ENCODE peak calls at places on chromosomes 3 and 15, in six cellular contexts. One of them, this sample, is unnamed.

GRCh38 chr3:145017959-145018358 is 1046.3 kb downstream of the DIPK2A start:
- DNase-seq in aorta: no peak
- DNase-seq in transverse colon: no peak
- DNase-seq in CD8-positive, alpha-beta memory T cell: no peak
- DNase-seq in CD4-positive, alpha-beta memory T cell: no peak
- DNase-seq in breast epithelium: peak; percentile 70
- DNase-seq in this sample: no peak

GRCh38 chr15:54719325-54719724 is 477.4 kb downstream of the RSL24D1 start:
- DNase-seq in CD8-positive, alpha-beta memory T cell: no peak
- DNase-seq in aorta: no peak
- DNase-seq in transverse colon: no peak
- DNase-seq in breast epithelium: no peak
- DNase-seq in CD4-positive, alpha-beta memory T cell: no peak
- DNase-seq in this sample: no peak

GRCh38 chr3:115469649-115470048 is 153.7 kb upstream of the GAP43 start:
- DNase-seq in aorta: no peak
- DNase-seq in breast epithelium: no peak
- DNase-seq in CD4-positive, alpha-beta memory T cell: no peak
- DNase-seq in transverse colon: no peak
- DNase-seq in CD8-positive, alpha-beta memory T cell: no peak
- DNase-seq in this sample: no peak

GRCh38 chr15:83300826-83301225 is 16.4 kb upstream of the BNC1 start:
- DNase-seq in CD8-positive, alpha-beta memory T cell: no peak
- DNase-seq in breast epithelium: no peak
- DNase-seq in transverse colon: no peak
- DNase-seq in CD4-positive, alpha-beta memory T cell: no peak
- DNase-seq in aorta: no peak
- DNase-seq in this sample: no peak

GRCh38 chr3:124620600-124621063 is 109.6 kb upstream of the UMPS start:
- DNase-seq in breast epithelium: no peak
- DNase-seq in aorta: no peak
- DNase-seq in transverse colon: peak; percentile 75
- DNase-seq in CD8-positive, alpha-beta memory T cell: no peak
- DNase-seq in CD4-positive, alpha-beta memory T cell: peak; percentile 9
- DNase-seq in this sample: peak; percentile 52

GRCh38 chr3:157876556-157876955 is 229.7 kb downstream of the SHOX2 start:
- DNase-seq in breast epithelium: no peak
- DNase-seq in CD4-positive, alpha-beta memory T cell: no peak
- DNase-seq in transverse colon: no peak
- DNase-seq in CD8-positive, alpha-beta memory T cell: no peak
- DNase-seq in aorta: no peak
- DNase-seq in this sample: no peak

GRCh38 chr3:123920868-123921267 is 36.7 kb upstream of the MYLK start:
- DNase-seq in aorta: no peak
- DNase-seq in transverse colon: no peak
- DNase-seq in breast epithelium: no peak
- DNase-seq in CD4-positive, alpha-beta memory T cell: no peak
- DNase-seq in CD8-positive, alpha-beta memory T cell: no peak
- DNase-seq in this sample: no peak

GRCh38 chr3:111331912-111332311 is 210.1 kb upstream of the CD96 start:
- DNase-seq in breast epithelium: no peak
- DNase-seq in aorta: no peak
- DNase-seq in CD4-positive, alpha-beta memory T cell: no peak
- DNase-seq in transverse colon: no peak
- DNase-seq in CD8-positive, alpha-beta memory T cell: no peak
- DNase-seq in this sample: no peak

GRCh38 chr3:182412066-182412465 is 381.2 kb upstream of the ATP11B start:
- DNase-seq in CD8-positive, alpha-beta memory T cell: no peak
- DNase-seq in CD4-positive, alpha-beta memory T cell: no peak
- DNase-seq in breast epithelium: no peak
- DNase-seq in aorta: no peak
- DNase-seq in transverse colon: no peak
- DNase-seq in this sample: no peak

GRCh38 chr3:196726788-196727675 is 12.6 kb upstream of the PAK2 start:
- DNase-seq in aorta: no peak
- DNase-seq in CD4-positive, alpha-beta memory T cell: peak; percentile 16
- DNase-seq in CD8-positive, alpha-beta memory T cell: no peak
- DNase-seq in transverse colon: no peak
- DNase-seq in breast epithelium: no peak
- DNase-seq in this sample: no peak

GRCh38 chr3:176953106-176954080 is 243.9 kb downstream of the TBL1XR1 start:
- DNase-seq in CD4-positive, alpha-beta memory T cell: no peak
- DNase-seq in transverse colon: peak; percentile 75
- DNase-seq in aorta: no peak
- DNase-seq in CD8-positive, alpha-beta memory T cell: no peak
- DNase-seq in breast epithelium: peak; percentile 27
- DNase-seq in this sample: no peak

GRCh38 chr3:107962946-107963345 is 127.9 kb downstream of the CD47 start:
- DNase-seq in CD4-positive, alpha-beta memory T cell: no peak
- DNase-seq in breast epithelium: no peak
- DNase-seq in CD8-positive, alpha-beta memory T cell: no peak
- DNase-seq in transverse colon: no peak
- DNase-seq in aorta: no peak
- DNase-seq in this sample: no peak

GRCh38 chr3:112718516-112718915 is 77.6 kb upstream of the CCDC80 start:
- DNase-seq in transverse colon: no peak
- DNase-seq in CD4-positive, alpha-beta memory T cell: no peak
- DNase-seq in CD8-positive, alpha-beta memory T cell: no peak
- DNase-seq in breast epithelium: no peak
- DNase-seq in aorta: no peak
- DNase-seq in this sample: no peak

GRCh38 chr3:37074178-37074577 is 80.9 kb downstream of the MLH1 start:
- DNase-seq in breast epithelium: no peak
- DNase-seq in transverse colon: no peak
- DNase-seq in aorta: no peak
- DNase-seq in CD8-positive, alpha-beta memory T cell: no peak
- DNase-seq in CD4-positive, alpha-beta memory T cell: no peak
- DNase-seq in this sample: no peak

GRCh38 chr3:8336456-8336855 is 165.2 kb upstream of the LMCD1 start:
- DNase-seq in aorta: no peak
- DNase-seq in transverse colon: no peak
- DNase-seq in CD8-positive, alpha-beta memory T cell: no peak
- DNase-seq in CD4-positive, alpha-beta memory T cell: no peak
- DNase-seq in breast epithelium: no peak
- DNase-seq in this sample: no peak

GRCh38 chr3:148643389-148643840 is 54.3 kb upstream of the AGTR1 start:
- DNase-seq in breast epithelium: no peak
- DNase-seq in transverse colon: no peak
- DNase-seq in CD4-positive, alpha-beta memory T cell: no peak
- DNase-seq in aorta: no peak
- DNase-seq in CD8-positive, alpha-beta memory T cell: no peak
- DNase-seq in this sample: no peak

GRCh38 chr3:15206662-15207576 is 873 bp downstream of the CAPN7 start:
- DNase-seq in CD8-positive, alpha-beta memory T cell: no peak
- DNase-seq in CD4-positive, alpha-beta memory T cell: peak; percentile 40
- DNase-seq in aorta: no peak
- DNase-seq in transverse colon: peak; percentile 36
- DNase-seq in breast epithelium: peak; percentile 26
- DNase-seq in this sample: no peak

GRCh38 chr15:40088929-40089755 is 19.5 kb downstream of the BMF start:
- DNase-seq in CD8-positive, alpha-beta memory T cell: no peak
- DNase-seq in transverse colon: no peak
- DNase-seq in CD4-positive, alpha-beta memory T cell: no peak
- DNase-seq in breast epithelium: no peak
- DNase-seq in aorta: no peak
- DNase-seq in this sample: no peak

GRCh38 chr15:98727115-98728040 is 79.0 kb downstream of the IGF1R start:
- DNase-seq in CD8-positive, alpha-beta memory T cell: no peak
- DNase-seq in aorta: peak; percentile 97
- DNase-seq in CD4-positive, alpha-beta memory T cell: no peak
- DNase-seq in breast epithelium: peak; percentile 93
- DNase-seq in transverse colon: peak; percentile 89
- DNase-seq in this sample: peak; percentile 95

GRCh38 chr15:87268675-87269074 is 987.9 kb downstream of the NTRK3 start:
- DNase-seq in transverse colon: no peak
- DNase-seq in CD8-positive, alpha-beta memory T cell: no peak
- DNase-seq in aorta: no peak
- DNase-seq in breast epithelium: no peak
- DNase-seq in CD4-positive, alpha-beta memory T cell: no peak
- DNase-seq in this sample: no peak

GRCh38 chr3:59772416-59773408 is 722.9 kb upstream of the CFAP20DC start:
- DNase-seq in CD8-positive, alpha-beta memory T cell: peak; percentile 31
- DNase-seq in transverse colon: peak; percentile 23
- DNase-seq in aorta: no peak
- DNase-seq in CD4-positive, alpha-beta memory T cell: peak; percentile 64
- DNase-seq in breast epithelium: no peak
- DNase-seq in this sample: no peak

GRCh38 chr3:11995061-11995460 is 9.1 kb upstream of the SYN2 start:
- DNase-seq in CD4-positive, alpha-beta memory T cell: no peak
- DNase-seq in breast epithelium: no peak
- DNase-seq in aorta: no peak
- DNase-seq in transverse colon: no peak
- DNase-seq in CD8-positive, alpha-beta memory T cell: no peak
- DNase-seq in this sample: no peak

GRCh38 chr3:132406587-132406986 is 10.7 kb upstream of the DNAJC13 start:
- DNase-seq in transverse colon: no peak
- DNase-seq in aorta: no peak
- DNase-seq in CD8-positive, alpha-beta memory T cell: no peak
- DNase-seq in CD4-positive, alpha-beta memory T cell: no peak
- DNase-seq in breast epithelium: no peak
- DNase-seq in this sample: no peak

GRCh38 chr3:132404276-132404675 is 13.0 kb upstream of the DNAJC13 start:
- DNase-seq in CD8-positive, alpha-beta memory T cell: no peak
- DNase-seq in breast epithelium: no peak
- DNase-seq in transverse colon: no peak
- DNase-seq in aorta: no peak
- DNase-seq in CD4-positive, alpha-beta memory T cell: no peak
- DNase-seq in this sample: no peak

GRCh38 chr3:132407025-132407424 is 10.3 kb upstream of the DNAJC13 start:
- DNase-seq in transverse colon: no peak
- DNase-seq in breast epithelium: no peak
- DNase-seq in aorta: no peak
- DNase-seq in CD4-positive, alpha-beta memory T cell: no peak
- DNase-seq in CD8-positive, alpha-beta memory T cell: no peak
- DNase-seq in this sample: no peak

GRCh38 chr3:132405609-132406299 is 11.5 kb upstream of the DNAJC13 start:
- DNase-seq in CD4-positive, alpha-beta memory T cell: no peak
- DNase-seq in CD8-positive, alpha-beta memory T cell: no peak
- DNase-seq in transverse colon: no peak
- DNase-seq in breast epithelium: no peak
- DNase-seq in aorta: no peak
- DNase-seq in this sample: no peak

DNA sequence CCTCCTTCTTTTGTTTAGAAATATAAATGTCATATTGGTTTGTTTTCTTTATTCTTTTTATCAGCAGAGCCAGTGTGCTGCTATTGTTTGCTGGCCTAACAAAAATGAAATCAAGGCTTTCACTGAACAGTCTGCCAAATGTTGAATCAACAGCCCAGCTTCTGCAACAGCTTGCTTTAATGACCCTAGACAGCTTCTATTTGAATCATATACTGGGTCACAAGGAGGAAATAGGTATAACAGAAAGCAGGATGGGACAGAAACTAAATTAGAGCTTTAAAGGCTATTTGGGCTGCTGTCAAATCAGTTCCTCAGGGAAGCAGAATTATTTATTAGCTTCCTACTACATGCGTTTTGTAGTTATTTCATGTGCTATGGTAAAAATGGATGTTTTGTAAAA is 12.1 kb upstream of the DNAJC13 start:
- DNase-seq in breast epithelium: no peak
- DNase-seq in CD8-positive, alpha-beta memory T cell: no peak
- DNase-seq in transverse colon: no peak
- DNase-seq in aorta: no peak
- DNase-seq in CD4-positive, alpha-beta memory T cell: no peak
- DNase-seq in this sample: no peak
- H3K4me3 ChIP-seq in breast epithelium: no peak overlapping the region
- H3K4me3 ChIP-seq in CD8-positive, alpha-beta memory T cell: no peak overlapping the region
- H3K4me3 ChIP-seq in transverse colon: no peak overlapping the region
- H3K4me3 ChIP-seq in aorta: no peak overlapping the region
- H3K4me3 ChIP-seq in CD4-positive, alpha-beta memory T cell: no peak overlapping the region
- H3K4me3 ChIP-seq in this sample: no peak overlapping the region

GRCh38 chr3:46205286-46205960 is 2.7 kb downstream of the CCR1 start:
- DNase-seq in CD4-positive, alpha-beta memory T cell: no peak
- DNase-seq in transverse colon: no peak
- DNase-seq in aorta: no peak
- DNase-seq in breast epithelium: no peak
- DNase-seq in CD8-positive, alpha-beta memory T cell: no peak
- DNase-seq in this sample: no peak
- H3K4me3 ChIP-seq in CD4-positive, alpha-beta memory T cell: no peak overlapping the region
- H3K4me3 ChIP-seq in transverse colon: no peak overlapping the region
- H3K4me3 ChIP-seq in aorta: no peak overlapping the region
- H3K4me3 ChIP-seq in breast epithelium: no peak overlapping the region
- H3K4me3 ChIP-seq in CD8-positive, alpha-beta memory T cell: no peak overlapping the region
- H3K4me3 ChIP-seq in this sample: no peak overlapping the region

DNA sequence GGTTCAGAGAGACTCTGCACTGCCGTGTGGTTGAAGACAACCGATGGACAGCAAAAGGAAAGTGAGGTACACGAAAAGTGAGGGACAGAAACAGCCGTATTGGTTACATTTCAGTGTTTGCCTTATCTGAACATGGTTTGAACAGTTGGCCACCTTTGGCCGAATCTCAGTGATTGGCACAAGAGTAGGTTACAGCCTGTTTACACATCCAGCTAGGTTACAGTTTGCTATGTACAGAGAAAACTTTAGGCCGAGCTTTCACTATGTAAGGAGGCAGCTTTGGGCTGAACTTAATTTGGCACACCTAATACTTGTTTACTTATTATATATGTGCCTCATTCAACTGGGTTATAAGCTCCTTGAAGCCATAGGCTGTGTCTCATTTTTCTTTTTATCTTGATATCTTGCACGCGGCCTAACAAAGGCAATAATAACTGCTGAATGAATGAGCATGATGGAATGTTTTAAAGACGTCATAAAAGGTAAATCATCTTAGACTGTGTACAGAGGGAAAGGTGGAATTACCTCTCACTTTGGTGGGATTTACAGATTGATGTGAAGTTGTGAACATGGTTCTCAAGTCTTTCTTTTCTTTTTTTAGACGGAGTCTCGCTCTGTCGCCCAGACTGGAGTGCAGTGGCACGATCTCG is 17.2 kb upstream of the GREM1 start:
- DNase-seq in CD8-positive, alpha-beta memory T cell: no peak
- DNase-seq in aorta: no peak
- DNase-seq in transverse colon: peak; percentile 62
- DNase-seq in breast epithelium: no peak
- DNase-seq in CD4-positive, alpha-beta memory T cell: no peak
- DNase-seq in this sample: no peak
- H3K4me3 ChIP-seq in CD8-positive, alpha-beta memory T cell: no peak overlapping the region
- H3K4me3 ChIP-seq in aorta: no peak overlapping the region
- H3K4me3 ChIP-seq in transverse colon: no peak overlapping the region
- H3K4me3 ChIP-seq in breast epithelium: no peak overlapping the region
- H3K4me3 ChIP-seq in CD4-positive, alpha-beta memory T cell: no peak overlapping the region
- H3K4me3 ChIP-seq in this sample: no peak overlapping the region

GRCh38 chr3:31906182-31906581 is 74.9 kb downstream of the OSBPL10 start:
- DNase-seq in CD4-positive, alpha-beta memory T cell: no peak
- DNase-seq in transverse colon: no peak
- DNase-seq in breast epithelium: no peak
- DNase-seq in aorta: no peak
- DNase-seq in CD8-positive, alpha-beta memory T cell: no peak
- DNase-seq in this sample: no peak

GRCh38 chr3:31908391-31909097 is 72.5 kb downstream of the OSBPL10 start:
- DNase-seq in CD8-positive, alpha-beta memory T cell: no peak
- DNase-seq in CD4-positive, alpha-beta memory T cell: no peak
- DNase-seq in transverse colon: no peak
- DNase-seq in aorta: no peak
- DNase-seq in breast epithelium: no peak
- DNase-seq in this sample: no peak

GRCh38 chr3:31911643-31912042 is 69.4 kb downstream of the OSBPL10 start:
- DNase-seq in aorta: no peak
- DNase-seq in transverse colon: no peak
- DNase-seq in CD4-positive, alpha-beta memory T cell: no peak
- DNase-seq in breast epithelium: no peak
- DNase-seq in CD8-positive, alpha-beta memory T cell: no peak
- DNase-seq in this sample: no peak

GRCh38 chr3:31911124-31911523 is 69.9 kb downstream of the OSBPL10 start:
- DNase-seq in aorta: no peak
- DNase-seq in CD4-positive, alpha-beta memory T cell: no peak
- DNase-seq in breast epithelium: no peak
- DNase-seq in transverse colon: no peak
- DNase-seq in CD8-positive, alpha-beta memory T cell: no peak
- DNase-seq in this sample: no peak

GRCh38 chr3:31909455-31909854 is 71.6 kb downstream of the OSBPL10 start:
- DNase-seq in transverse colon: no peak
- DNase-seq in breast epithelium: no peak
- DNase-seq in aorta: no peak
- DNase-seq in CD4-positive, alpha-beta memory T cell: no peak
- DNase-seq in CD8-positive, alpha-beta memory T cell: no peak
- DNase-seq in this sample: no peak
- H3K4me3 ChIP-seq in transverse colon: no peak overlapping the region
- H3K4me3 ChIP-seq in breast epithelium: no peak overlapping the region
- H3K4me3 ChIP-seq in aorta: no peak overlapping the region
- H3K4me3 ChIP-seq in CD4-positive, alpha-beta memory T cell: no peak overlapping the region
- H3K4me3 ChIP-seq in CD8-positive, alpha-beta memory T cell: no peak overlapping the region
- H3K4me3 ChIP-seq in this sample: no peak overlapping the region

This sample was measured in left lung.